ENCODE peak calls at places on chromosomes 11 and 22, in ten cellular contexts. S is Caco-2; L is CD4-positive, alpha-beta T cell; N is prostate gland; G is sigmoid colon; U is psoas muscle; P is hepatocyte; A is Panc1; X is OCI-LY7; D is K562. M is an unnamed sample.

GRCh38 chr11:34150494-34151151 is 45.2 kb downstream of the NAT10 start:
- DNase-seq in S (no peak), P (no peak), G (peak; percentile 46), L (no peak), D (no peak), X (no peak), N (no peak), A (no peak), U (no peak), M (no peak)

GRCh38 chr11:47606731-47607130 is 12.5 kb upstream of the C1QTNF4 start:
- DNase-seq in D (no peak), U (no peak), A (no peak), G (no peak), S (no peak), N (no peak), L (no peak), X (peak; percentile 81), P (no peak), M (no peak)

GRCh38 chr11:1832181-1832988 is 2.4 kb upstream of the SYT8 start:
- DNase-seq in L (peak; percentile 78), N (no peak), P (peak; percentile 75), X (peak; percentile 58), U (peak; percentile 78), D (peak; percentile 87), A (no peak), G (no peak), S (no peak), M (peak; percentile 95)

GRCh38 chr11:126135182-126136176 is 72.8 kb upstream of the CDON start:
- DNase-seq in A (no peak), P (no peak), N (no peak), S (no peak), G (peak; percentile 70), D (no peak), L (no peak), U (no peak), X (no peak), M (no peak)

GRCh38 chr11:47950396-47950795 is 30.0 kb upstream of the PTPRJ start:
- DNase-seq in X (peak; percentile 91), N (no peak), S (no peak), A (no peak), P (no peak), D (no peak), G (no peak), L (peak; percentile 61), U (no peak), M (peak; percentile 31)

GRCh38 chr11:30368394-30368793 is 45.5 kb downstream of the ARL14EP start:
- DNase-seq in S (no peak), X (no peak), G (no peak), N (no peak), L (no peak), P (no peak), D (no peak), U (no peak), A (no peak), M (no peak)

GRCh38 chr22:26134654-26135330 is 34.5 kb upstream of the SEZ6L start:
- DNase-seq in S (no peak), N (no peak), A (no peak), D (no peak), P (peak; percentile 6), G (no peak), X (peak; percentile 8), L (no peak), U (no peak), M (no peak)

GRCh38 chr11:60914620-60915249 is 777 bp downstream of the TMEM109 start:
- DNase-seq in U (peak; percentile 79), L (no peak), A (no peak), G (peak; percentile 71), S (peak; percentile 34), P (peak; percentile 48), X (peak; percentile 54), N (no peak), D (peak; percentile 64), M (peak; percentile 39)

GRCh38 chr11:36165638-36166389 is 123.4 kb downstream of the COMMD9 start:
- DNase-seq in U (no peak), P (no peak), S (no peak), X (no peak), N (no peak), G (no peak), D (no peak), L (no peak), A (no peak), M (no peak)

GRCh38 chr22:33573479-33573878 is 346.8 kb downstream of the LARGE1 start:
- DNase-seq in L (no peak), A (no peak), S (no peak), D (no peak), P (peak; percentile 29), U (no peak), X (no peak), N (no peak), G (no peak), M (no peak)

GRCh38 chr11:32310218-32310601 is 125.1 kb downstream of the WT1 start:
- DNase-seq in U (no peak), G (no peak), L (no peak), N (peak; percentile 39), P (peak; percentile 35), S (no peak), X (no peak), D (no peak), A (no peak), M (no peak)

GRCh38 chr11:32312206-32312817 is 123.0 kb downstream of the WT1 start:
- DNase-seq in N (no peak), U (no peak), D (no peak), A (peak; percentile 78), L (no peak), G (no peak), P (no peak), S (no peak), X (no peak), M (no peak)

GRCh38 chr11:32311351-32312077 is 123.8 kb downstream of the WT1 start:
- DNase-seq in N (no peak), L (no peak), P (no peak), D (no peak), X (no peak), A (no peak), S (no peak), G (no peak), U (no peak), M (no peak)

GRCh38 chr11:32315121-32315520 is 120.2 kb downstream of the WT1 start:
- DNase-seq in D (no peak), G (no peak), L (no peak), A (no peak), U (no peak), S (no peak), N (no peak), X (no peak), P (no peak), M (no peak)

GRCh38 chr11:32312865-32313403 is 122.4 kb downstream of the WT1 start:
- DNase-seq in P (peak; percentile 71), L (no peak), N (no peak), D (peak; percentile 61), S (peak; percentile 48), G (no peak), U (no peak), A (peak; percentile 84), X (peak; percentile 24), M (peak; percentile 24)
- TF ChIP-seq CTCF in P (peak; percentile 64), L (peak; percentile 37), N (peak; percentile 32), D (peak; percentile 95), S (peak; percentile 59), G (no peak), U (peak; percentile 17), A (peak; percentile 88), X (peak; percentile 77), M (peak; percentile 40)

GRCh38 chr22:47564651-47565050 is 802.2 kb downstream of the TBC1D22A start:
- DNase-seq in X (no peak), D (peak; percentile 10), L (no peak), N (no peak), G (no peak), P (no peak), A (no peak), S (no peak), U (no peak), M (no peak)
- H3K9me3 ChIP-seq in X (no peaks in the 10 kb centered on the region), D (no peaks in the 10 kb centered on the region), L (no peaks in the 10 kb centered on the region), N (no peaks in the 10 kb centered on the region), G (no peaks in the 10 kb centered on the region), P (no peaks in the 10 kb centered on the region), A (no peaks in the 10 kb centered on the region), S (no peaks in the 10 kb centered on the region), U (no peaks in the 10 kb centered on the region), M (no peaks in the 10 kb centered on the region)

GRCh38 chr11:42407379-42407778 is 904.4 kb upstream of the API5 start:
- DNase-seq in S (no peak), U (no peak), D (no peak), A (no peak), L (no peak), P (peak; percentile 58), G (no peak), N (no peak), X (peak; percentile 37), M (no peak)
- TF ChIP-seq CTCF in S (no peak), U (no peak), D (no peak), A (no peak), L (no peak), P (peak; percentile 31), G (no peak), N (no peak), X (peak; percentile 50), M (no peak)

DNA sequence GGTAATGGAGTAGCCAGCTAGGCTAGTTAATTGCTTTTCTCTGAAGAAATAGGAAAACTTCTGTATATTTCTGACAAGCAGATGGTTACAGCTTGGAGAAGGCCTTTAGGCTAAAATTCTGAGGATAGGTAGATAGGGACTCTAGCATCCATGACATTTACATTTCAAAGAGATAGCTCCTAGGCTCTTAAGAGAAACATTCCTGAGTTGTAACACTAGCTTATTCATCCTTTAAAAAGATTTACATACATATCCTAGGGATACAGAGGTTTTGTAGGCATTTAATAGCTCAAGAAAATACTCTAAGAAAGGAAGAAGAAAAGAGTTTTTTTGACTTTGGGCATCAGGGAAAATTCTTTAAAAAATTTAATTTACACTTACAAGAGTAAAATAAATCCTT is 130.9 kb upstream of the CCDC179 start:
- DNase-seq in X (no peak), A (no peak), P (no peak), G (no peak), D (no peak), S (no peak), U (no peak), L (no peak), N (no peak), M (no peak)
- H3K9me3 ChIP-seq in X (peaks cover 4% of the 10 kb centered on the region), A (peaks cover 3% of the 10 kb centered on the region), P (no peaks in the 10 kb centered on the region), G (peaks cover 5% of the 10 kb centered on the region), D (no peaks in the 10 kb centered on the region), S (peaks cover 10% of the 10 kb centered on the region), U (peaks cover 5% of the 10 kb centered on the region), L (peaks cover 24% of the 10 kb centered on the region), N (no peaks in the 10 kb centered on the region), M (peaks cover 14% of the 10 kb centered on the region)

M was measured in upper lobe of left lung.